ENCODE peak calls at places on chromosomes 16 and 17, in seven cellular contexts. W is CD4-positive, alpha-beta memory T cell; X is endodermal cell; Q is sigmoid colon; C is cardiac muscle cell; T is GM23248; F is adrenal gland. L is an unnamed sample. For H3K9me3, the result is how much of the 10 kb centered on the place peaks cover.

GRCh38 chr17:50132104-50132794 is 2.3 kb upstream of the SAMD14 start:
- DNase-seq in Q (no peak), F (no peak), X (no peak), T (no peak), C (no peak), W (no peak), L (no peak)

GRCh38 chr16:27273670-27274522 is 5.3 kb upstream of the NSMCE1 start:
- DNase-seq in Q (no peak), X (peak), F (no peak), W (no peak), T (peak), C (no peak), L (no peak)

GRCh38 chr17:81340606-81341346 is 45.7 kb upstream of the SLC38A10 start:
- DNase-seq in C (no peak), T (peak), F (peak), W (no peak), Q (peak), X (peak), L (no peak)

GRCh38 chr17:6462692-6463091 is 18.4 kb downstream of the PIMREG start:
- DNase-seq in T (no peak), C (no peak), W (no peak), X (no peak), F (no peak), Q (no peak), L (no peak)

GRCh38 chr16:82396509-82396908 is 226.5 kb upstream of the MPHOSPH6 start:
- DNase-seq in X (no peak), Q (no peak), F (no peak), T (no peak), C (no peak), W (no peak), L (no peak)

GRCh38 chr17:39225974-39226683 is 384 bp upstream of the STAC2 start:
- DNase-seq in X (peak), F (peak), Q (peak), C (peak), W (no peak), T (peak), L (no peak)

GRCh38 chr17:17159571-17159970 is 46.6 kb downstream of the PLD6 start:
- DNase-seq in W (no peak), Q (no peak), X (no peak), C (no peak), F (no peak), T (no peak), L (no peak)

GRCh38 chr17:31877911-31878702 is 19.1 kb upstream of the COPRS start:
- DNase-seq in T (no peak), C (no peak), Q (no peak), X (no peak), W (no peak), F (no peak), L (no peak)

GRCh38 chr17:34307110-34307509 is 12.1 kb upstream of the CCL8 start:
- DNase-seq in X (no peak), Q (no peak), W (no peak), C (no peak), F (no peak), T (peak), L (no peak)

GRCh38 chr17:29133146-29133713 is 47.0 kb downstream of the MYO18A start:
- DNase-seq in Q (no peak), W (no peak), T (peak), C (peak), X (peak), F (peak), L (no peak)

GRCh38 chr17:19248149-19248922 is 11.2 kb downstream of the EPN2 start:
- DNase-seq in W (no peak), F (no peak), Q (no peak), T (no peak), X (no peak), C (no peak), L (no peak)

GRCh38 chr17:34370997-34371395 is 8.0 kb upstream of the CCL1 start:
- DNase-seq in Q (no peak), C (no peak), T (peak), F (no peak), W (no peak), X (peak), L (no peak)

GRCh38 chr17:49003557-49004511 is 6.6 kb downstream of the IGF2BP1 start:
- DNase-seq in W (no peak), F (no peak), Q (no peak), C (peak), T (peak), X (peak), L (no peak)

GRCh38 chr17:1005361-1005946 is 8.5 kb downstream of the TIMM22 start:
- DNase-seq in T (peak), F (peak), X (no peak), C (no peak), Q (peak), W (no peak), L (no peak)

GRCh38 chr17:42679492-42680330 is 1.9 kb downstream of the CCR10 start:
- DNase-seq in T (peak), W (peak), F (peak), C (peak), Q (peak), X (peak), L (peak)

GRCh38 chr17:66980896-66981295 is 16.4 kb downstream of the CACNG4 start:
- DNase-seq in T (no peak), F (no peak), C (no peak), X (no peak), W (no peak), Q (no peak), L (no peak)

GRCh38 chr17:27545562-27546229 is 85.3 kb upstream of the LGALS9 start:
- DNase-seq in F (peak), T (no peak), C (no peak), X (peak), Q (no peak), W (no peak), L (no peak)

GRCh38 chr16:74730049-74730683 is 29.5 kb upstream of the MLKL start:
- DNase-seq in T (no peak), F (no peak), Q (no peak), W (no peak), X (no peak), C (no peak), L (no peak)

GRCh38 chr17:67546578-67547527 is 169.8 kb downstream of the PITPNC1 start:
- DNase-seq in W (no peak), C (no peak), Q (peak), T (peak), X (peak), F (peak), L (no peak)

GRCh38 chr17:76901542-76902197 is 33.5 kb downstream of the MGAT5B start:
- DNase-seq in T (no peak), X (no peak), C (no peak), Q (no peak), F (no peak), W (no peak), L (no peak)

GRCh38 chr16:14109077-14109775 is 38.1 kb downstream of the MRTFB start:
- DNase-seq in C (no peak), W (no peak), T (no peak), Q (no peak), X (no peak), F (no peak), L (no peak)

DNA sequence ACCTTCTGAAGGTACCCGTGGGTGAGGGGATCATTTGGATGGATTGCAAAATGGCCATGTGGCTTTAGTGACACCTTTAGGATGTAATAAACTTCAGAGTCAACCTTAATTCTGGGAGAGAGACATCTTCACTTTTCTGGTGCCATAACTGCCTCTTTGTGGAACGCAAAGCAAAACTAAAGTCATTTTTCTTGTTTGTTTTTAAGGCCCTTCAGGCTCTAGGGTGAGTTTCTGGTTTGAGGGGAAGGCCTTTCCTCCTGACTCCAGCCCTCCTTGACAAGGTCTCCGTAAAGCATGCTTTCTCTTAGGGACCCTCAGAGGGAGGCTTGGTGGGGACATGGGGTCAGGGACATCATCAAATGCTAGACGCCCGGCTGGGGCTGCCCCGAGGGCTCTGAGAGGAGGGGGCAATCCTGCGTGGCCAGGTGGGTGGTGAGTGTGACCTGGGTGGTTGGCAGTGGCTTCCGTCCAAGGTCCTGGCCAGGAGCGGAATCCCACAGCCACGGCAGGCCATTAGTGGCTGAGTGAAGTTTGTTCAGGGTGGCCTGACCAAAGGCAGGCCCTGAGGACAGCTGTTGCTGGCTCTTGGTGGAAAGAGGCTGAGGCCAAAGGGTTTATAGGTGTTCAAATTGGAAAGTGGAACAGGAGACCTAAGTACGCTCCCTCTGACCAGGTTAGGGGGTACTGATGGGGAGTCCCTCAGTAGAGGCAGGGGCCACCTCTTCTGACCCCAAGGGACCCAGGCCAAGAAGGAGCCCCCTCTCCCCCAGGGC is 112.2 kb downstream of the METRNL start:
- DNase-seq in Q (peak), T (no peak), F (no peak), W (no peak), C (no peak), X (no peak), L (no peak)
- H3K9me3 ChIP-seq in Q (under half), T (under half), F (under half), W (under half), C (under half), X (under half), L (under half)

GRCh38 chr17:60491771-60492170 is 34.3 kb downstream of the APPBP2 start:
- DNase-seq in T (no peak), F (no peak), C (no peak), X (peak), W (no peak), Q (no peak), L (no peak)
- H3K9me3 ChIP-seq in T (under half), F (under half), C (under half), X (half or more), W (under half), Q (under half), L (under half)

GRCh38 chr17:5099271-5099670 is 12.4 kb downstream of the ZNF232 start:
- DNase-seq in Q (no peak), T (no peak), X (peak), F (no peak), W (no peak), C (no peak), L (no peak)

GRCh38 chr17:5092139-5093010 is 14.1 kb downstream of the ZFP3 start:
- DNase-seq in X (no peak), Q (no peak), W (no peak), T (no peak), C (no peak), F (no peak), L (no peak)

GRCh38 chr17:5100832-5101231 is 10.8 kb downstream of the ZNF232 start:
- DNase-seq in T (no peak), W (no peak), Q (no peak), F (no peak), C (no peak), X (no peak), L (no peak)

GRCh38 chr17:5097101-5097834 is 14.4 kb downstream of the ZNF232 start:
- DNase-seq in C (peak), X (peak), F (peak), W (peak), Q (peak), T (no peak), L (no peak)
- H3K9me3 ChIP-seq in C (under half), X (under half), F (under half), W (under half), Q (under half), T (under half), L (under half)

DNA sequence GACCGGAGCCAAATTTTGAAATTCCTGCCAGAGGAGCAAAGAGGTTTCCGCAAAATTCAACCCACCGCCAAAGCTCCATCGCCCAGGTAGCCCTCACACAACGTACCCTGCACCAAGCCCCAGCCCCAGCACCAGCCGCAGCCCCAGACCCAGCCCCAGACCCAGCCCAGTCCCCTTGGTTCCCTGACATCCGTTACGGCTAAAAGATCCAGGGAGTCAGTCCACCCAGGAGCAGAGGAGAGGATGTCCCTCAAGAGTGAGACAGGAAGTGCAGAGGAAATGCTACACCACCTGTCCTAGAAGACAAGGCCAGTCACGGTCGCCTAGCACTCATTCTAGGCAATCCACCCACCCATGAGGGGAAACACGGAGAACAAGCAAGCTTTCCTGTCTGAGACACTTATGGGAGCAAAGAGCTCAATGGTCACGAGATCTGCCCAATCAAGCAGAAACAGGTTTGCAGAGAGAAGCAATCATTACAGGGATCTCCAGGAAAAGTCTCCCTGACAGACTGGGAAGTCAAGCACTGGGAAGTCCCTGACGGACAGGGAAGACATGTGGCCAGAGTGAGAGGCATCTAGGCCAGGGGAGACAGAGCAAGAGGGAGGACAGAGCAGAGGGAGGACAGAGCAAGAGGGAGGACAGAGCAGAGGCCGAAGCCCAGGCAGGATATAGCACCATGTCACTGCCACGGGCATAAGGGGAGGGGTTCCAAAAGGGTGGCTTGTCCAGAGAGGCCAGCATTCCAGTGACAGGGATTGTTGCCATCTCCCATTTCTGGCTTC is 15.0 kb upstream of the KCNJ18 start:
- DNase-seq in X (no peak), Q (peak), W (no peak), C (no peak), F (no peak), T (no peak), L (no peak)
- H3K9me3 ChIP-seq in X (under half), Q (under half), W (under half), C (under half), F (under half), T (under half), L (under half)

GRCh38 chr16:58389724-58390123 is 2.5 kb upstream of the GINS3 start:
- DNase-seq in X (no peak), F (no peak), Q (no peak), W (no peak), T (no peak), C (no peak), L (no peak)

GRCh38 chr16:58384437-58385055 is 7.7 kb upstream of the GINS3 start:
- DNase-seq in X (no peak), F (no peak), W (no peak), T (no peak), Q (no peak), C (no peak), L (no peak)

GRCh38 chr16:58379736-58380135 is 12.5 kb upstream of the GINS3 start:
- DNase-seq in T (no peak), F (no peak), C (no peak), X (no peak), Q (no peak), W (no peak), L (no peak)

GRCh38 chr16:58381661-58382060 is 10.6 kb upstream of the GINS3 start:
- DNase-seq in T (no peak), W (no peak), F (no peak), X (no peak), Q (no peak), C (no peak), L (no peak)

DNA sequence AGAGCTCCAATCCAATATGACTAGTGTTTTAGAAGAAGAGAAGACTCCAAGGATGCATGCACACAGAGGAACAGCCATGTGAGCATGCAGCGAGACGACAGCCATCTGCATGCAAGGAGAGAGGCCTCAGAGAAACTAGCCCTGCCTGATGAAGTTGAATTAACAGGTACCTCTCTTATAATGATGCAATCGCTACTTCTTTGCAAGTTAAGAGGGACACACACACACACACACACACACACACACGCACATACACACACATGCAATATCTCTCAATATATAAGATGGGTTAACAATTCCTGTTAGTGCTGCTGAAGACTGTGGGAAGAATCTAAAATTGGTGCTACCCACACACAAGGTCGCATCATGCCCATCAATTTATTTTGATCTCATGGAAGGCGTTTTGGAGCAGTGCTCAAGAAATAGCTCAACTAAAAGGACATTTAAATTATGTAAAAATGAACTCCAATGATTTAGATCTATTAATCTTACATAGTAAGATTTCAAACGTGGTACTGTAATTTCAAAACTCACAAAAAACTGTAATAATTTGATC is 7.0 kb upstream of the GINS3 start:
- DNase-seq in F (no peak), W (no peak), C (no peak), Q (no peak), X (no peak), T (no peak), L (no peak)
- H3K9me3 ChIP-seq in F (under half), W (under half), C (under half), Q (under half), X (under half), T (under half), L (under half)

GRCh38 chr17:4028436-4028835 is 64.2 kb upstream of the ATP2A3 start:
- DNase-seq in Q (no peak), X (no peak), C (no peak), F (no peak), T (no peak), W (no peak), L (no peak)
- H3K9me3 ChIP-seq in Q (under half), X (half or more), C (under half), F (under half), T (under half), W (under half), L (under half)

L was measured in T-helper 17 cell.